ENCODE peak calls at places on chromosomes 7 and 10, in eight cellular contexts. F, D, T, B, K, N, W and Z are unnamed samples.

GRCh38 chr7:127885843-127886242 is 145.4 kb downstream of the LRRC4 start:
- DNase-seq in F (no peak), D (peak; percentile 66), T (peak; percentile 85), B (no peak), K (no peak), N (no peak), W (peak; percentile 55), Z (peak; percentile 19)

GRCh38 chr10:110446954-110447608 is 50.6 kb upstream of the DUSP5 start:
- DNase-seq in F (no peak), D (peak; percentile 52), T (peak; percentile 95), B (no peak), K (no peak), N (no peak), W (peak; percentile 95), Z (no peak)

GRCh38 chr7:138565451-138566114 is 105.5 kb downstream of the TRIM24 start:
- DNase-seq in F (peak; percentile 42), D (no peak), T (peak; percentile 75), B (no peak), K (no peak), N (no peak), W (no peak), Z (no peak)

GRCh38 chr10:103772096-103772845 is 83.1 kb downstream of the SH3PXD2A start:
- DNase-seq in F (no peak), D (peak; percentile 85), T (peak; percentile 96), B (peak; percentile 60), K (no peak), N (peak; percentile 75), W (peak; percentile 96), Z (peak; percentile 44)

GRCh38 chr10:72173635-72174296 is 42.0 kb upstream of the ANAPC16 start:
- DNase-seq in F (no peak), D (no peak), T (peak; percentile 34), B (no peak), K (peak; percentile 92), N (no peak), W (no peak), Z (no peak)

GRCh38 chr7:141355057-141355456 is 196.2 kb upstream of the AGK start:
- DNase-seq in F (no peak), D (no peak), T (peak; percentile 67), B (no peak), K (no peak), N (no peak), W (peak; percentile 68), Z (no peak)

GRCh38 chr7:150428671-150429451 is 21.6 kb upstream of the GIMAP8 start:
- DNase-seq in F (peak; percentile 81), D (no peak), T (peak; percentile 87), B (no peak), K (no peak), N (no peak), W (no peak), Z (no peak)

GRCh38 chr10:129373718-129374117 is 93.3 kb upstream of the MGMT start:
- DNase-seq in F (no peak), D (no peak), T (no peak), B (no peak), K (no peak), N (no peak), W (no peak), Z (no peak)

GRCh38 chr7:25758559-25758958 is 393.4 kb upstream of the NFE2L3 start:
- DNase-seq in F (no peak), D (no peak), T (no peak), B (no peak), K (no peak), N (no peak), W (no peak), Z (no peak)

GRCh38 chr7:28750981-28751380 is 207.1 kb downstream of the TRIL start:
- DNase-seq in F (no peak), D (no peak), T (no peak), B (no peak), K (no peak), N (no peak), W (peak; percentile 65), Z (no peak)

GRCh38 chr10:67763499-67764011 is 67.6 kb upstream of the CTNNA3 start:
- DNase-seq in F (peak; percentile 12), D (peak; percentile 85), T (peak; percentile 47), B (peak; percentile 30), K (peak; percentile 66), N (peak; percentile 72), W (peak; percentile 88), Z (no peak)

GRCh38 chr10:123704812-123705211 is 38.7 kb downstream of the GPR26 start:
- DNase-seq in F (no peak), D (no peak), T (no peak), B (no peak), K (no peak), N (no peak), W (no peak), Z (no peak)

DNA sequence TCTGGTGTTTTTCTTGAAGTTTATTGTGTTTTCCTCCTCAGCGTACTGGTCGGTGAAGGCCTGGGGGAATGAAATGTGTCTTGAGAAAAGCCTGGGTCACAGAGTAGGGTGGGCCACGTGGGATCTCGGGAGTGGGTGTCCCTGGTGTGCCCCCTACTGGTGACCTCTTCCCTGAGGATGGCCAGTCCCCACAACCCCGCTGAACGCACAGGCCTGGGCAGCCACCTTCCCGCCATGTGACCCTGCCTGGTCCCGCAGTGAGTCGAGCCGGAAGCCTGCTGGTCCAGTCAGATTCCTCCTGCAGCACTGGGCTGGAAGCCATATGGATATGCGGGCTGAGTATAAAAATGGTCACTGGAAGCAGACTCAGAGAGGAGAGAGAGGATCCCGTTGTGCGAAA is 52.9 kb upstream of the GNA12 start:
- DNase-seq in F (no peak), D (no peak), T (no peak), B (no peak), K (no peak), N (no peak), W (peak; percentile 62), Z (no peak)
- TF ChIP-seq CTCF in F (no peak), D (no peak), T (no peak), B (no peak), K (no peak), N (no peak), W (no peak), Z (no peak)

GRCh38 chr7:50399206-50399605 is 50.9 kb downstream of the FIGNL1 start:
- DNase-seq in F (no peak), D (no peak), T (no peak), B (no peak), K (no peak), N (no peak), W (no peak), Z (no peak)

GRCh38 chr7:50397971-50398324 is 52.2 kb downstream of the FIGNL1 start:
- DNase-seq in F (no peak), D (no peak), T (no peak), B (no peak), K (no peak), N (no peak), W (no peak), Z (no peak)

GRCh38 chr7:50396856-50397255 is 53.3 kb downstream of the FIGNL1 start:
- DNase-seq in F (no peak), D (no peak), T (no peak), B (no peak), K (no peak), N (no peak), W (no peak), Z (no peak)

GRCh38 chr7:50399635-50400034 is 50.5 kb downstream of the FIGNL1 start:
- DNase-seq in F (no peak), D (no peak), T (no peak), B (no peak), K (no peak), N (no peak), W (peak; percentile 55), Z (no peak)

GRCh38 chr7:50397320-50397970 is 52.7 kb downstream of the FIGNL1 start:
- DNase-seq in F (no peak), D (no peak), T (no peak), B (no peak), K (no peak), N (no peak), W (no peak), Z (no peak)
- H3K36me3 ChIP-seq in F (no peaks in the 10 kb centered on the region), D (no peaks in the 10 kb centered on the region), T (no peaks in the 10 kb centered on the region), B (no peaks in the 10 kb centered on the region), K (no peaks in the 10 kb centered on the region), N (peaks cover 17% of the 10 kb centered on the region), W (no peaks in the 10 kb centered on the region), Z (no peaks in the 10 kb centered on the region)

GRCh38 chr7:67302113-67303039 is 305.7 kb downstream of the TYW1 start:
- DNase-seq in F (peak; percentile 95), D (peak; percentile 100), T (peak; percentile 98), B (peak; percentile 99), K (peak; percentile 99), N (peak; percentile 99), W (peak; percentile 99), Z (peak; percentile 99)
- TF ChIP-seq CTCF in F (no peak), D (peak; percentile 45), T (peak; percentile 21), B (peak; percentile 29), K (no peak), N (peak; percentile 56), W (peak; percentile 15), Z (peak; percentile 38)

GRCh38 chr7:50185188-50185587 is 92.1 kb upstream of the ZPBP start:
- DNase-seq in F (no peak), D (no peak), T (no peak), B (no peak), K (no peak), N (no peak), W (no peak), Z (no peak)

GRCh38 chr7:50184266-50184665 is 91.2 kb upstream of the ZPBP start:
- DNase-seq in F (no peak), D (no peak), T (no peak), B (no peak), K (no peak), N (no peak), W (no peak), Z (no peak)

GRCh38 chr7:50190772-50191171 is 97.7 kb upstream of the ZPBP start:
- DNase-seq in F (no peak), D (no peak), T (no peak), B (no peak), K (no peak), N (no peak), W (no peak), Z (no peak)

GRCh38 chr7:50182734-50183133 is 89.7 kb upstream of the ZPBP start:
- DNase-seq in F (no peak), D (peak; percentile 69), T (no peak), B (no peak), K (no peak), N (no peak), W (no peak), Z (no peak)

GRCh38 chr7:50185951-50186697 is 93.1 kb upstream of the ZPBP start:
- DNase-seq in F (no peak), D (no peak), T (no peak), B (no peak), K (no peak), N (no peak), W (no peak), Z (no peak)
- H3K36me3 ChIP-seq in F (no peaks in the 10 kb centered on the region), D (no peaks in the 10 kb centered on the region), T (no peaks in the 10 kb centered on the region), B (no peaks in the 10 kb centered on the region), K (no peaks in the 10 kb centered on the region), N (no peaks in the 10 kb centered on the region), W (no peaks in the 10 kb centered on the region), Z (no peaks in the 10 kb centered on the region)

DNA sequence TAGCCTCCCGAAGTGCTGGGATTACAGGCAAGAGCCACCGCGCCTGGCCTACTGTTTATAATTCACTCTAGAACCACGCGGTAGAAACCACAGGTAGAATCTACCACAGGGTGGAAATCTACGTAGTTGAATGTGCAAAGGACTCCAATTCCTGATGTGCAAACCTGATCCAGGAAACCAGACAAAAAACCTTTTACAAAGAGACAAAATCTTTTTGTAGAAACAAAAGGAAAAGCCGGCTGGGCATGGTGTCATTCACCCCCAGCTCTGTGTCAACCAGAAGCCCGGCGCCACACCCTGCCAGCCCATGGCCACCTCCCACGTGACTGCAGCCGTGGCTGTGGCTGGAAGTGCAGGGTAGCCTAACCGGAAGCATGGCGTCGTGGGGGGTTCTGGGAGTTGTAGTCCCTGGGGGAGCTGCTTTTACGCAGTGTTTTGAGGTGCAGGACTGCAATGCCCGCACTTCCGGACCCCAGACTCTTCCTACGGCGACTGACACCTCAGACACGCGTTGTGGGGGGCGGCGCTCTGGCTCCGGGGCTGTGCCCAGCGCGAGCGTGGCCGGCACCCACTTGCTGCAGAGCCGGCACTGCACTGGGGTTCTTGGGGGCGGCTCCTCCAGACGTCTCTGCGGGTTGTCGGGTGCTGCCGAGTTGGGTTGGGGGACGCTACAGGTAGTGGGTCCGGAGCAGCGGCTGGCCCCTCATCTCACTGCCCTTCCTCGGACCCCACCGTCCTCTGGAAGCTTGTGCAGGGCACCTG is 41.5 kb upstream of the RNF216 start:
- DNase-seq in F (peak; percentile 75), D (peak; percentile 98), T (peak; percentile 90), B (peak; percentile 91), K (peak; percentile 90), N (peak; percentile 95), W (peak; percentile 99), Z (peak; percentile 90)
- TF ChIP-seq CTCF in F (no peak), D (no peak), T (no peak), B (no peak), K (no peak), N (peak; percentile 41), W (no peak), Z (no peak)